ENCODE peak calls at places on chromosomes 7 and 10, in eight cellular contexts. L, I, T, V, Y, U, N and K are unnamed samples.
A peak's percentile ranks its signal among the peaks of the same experiment; 100 is the strongest.

GRCh38 chr10:14879055-14879800 is 562 bp downstream of the SUV39H2 start:
- DNase-seq in I (no peak), V (no peak), T (no peak), Y (peak; percentile 14), U (no peak), L (peak; percentile 26), N (peak; percentile 20), K (no peak)

GRCh38 chr10:72502581-72502980 is 123.3 kb downstream of the MICU1 start:
- DNase-seq in I (no peak), Y (no peak), N (peak; percentile 11), L (no peak), V (no peak), T (no peak), U (no peak), K (no peak)

GRCh38 chr7:142754681-142755575 is 5.7 kb downstream of the PRSS1 start:
- DNase-seq in U (no peak), T (no peak), Y (no peak), N (peak; percentile 50), I (peak; percentile 17), L (no peak), V (no peak), K (no peak)

GRCh38 chr7:103972779-103973434 is 16.6 kb downstream of the RELN start:
- DNase-seq in T (no peak), I (no peak), U (no peak), V (no peak), Y (no peak), L (no peak), N (no peak), K (no peak)

GRCh38 chr7:72298912-72299311 is 113.2 kb downstream of the CALN1 start:
- DNase-seq in N (no peak), L (no peak), V (no peak), U (no peak), T (no peak), Y (no peak), I (no peak), K (no peak)

GRCh38 chr7:154744226-154744860 is 258.6 kb downstream of the PAXIP1 start:
- DNase-seq in N (peak; percentile 25), U (no peak), I (no peak), Y (no peak), L (no peak), T (no peak), V (peak; percentile 57), K (no peak)

GRCh38 chr10:33900591-33900990 is 566.1 kb upstream of the NRP1 start:
- DNase-seq in Y (no peak), U (no peak), N (peak; percentile 54), I (peak; percentile 72), T (no peak), L (peak; percentile 76), V (no peak), K (no peak)

GRCh38 chr7:124724516-124725192 is 40.9 kb downstream of the GPR37 start:
- DNase-seq in I (no peak), N (no peak), Y (no peak), V (peak; percentile 53), T (no peak), L (no peak), U (no peak), K (no peak)

GRCh38 chr7:24139996-24140395 is 144.0 kb upstream of the NPY start:
- DNase-seq in V (no peak), U (no peak), N (no peak), I (no peak), T (no peak), L (no peak), Y (no peak), K (no peak)

GRCh38 chr7:1579481-1580421 is 9.9 kb upstream of the PSMG3 start:
- DNase-seq in U (no peak), I (peak; percentile 43), V (peak; percentile 48), Y (peak; percentile 23), L (peak; percentile 70), T (peak; percentile 91), N (peak; percentile 52), K (peak; percentile 83)

GRCh38 chr10:5604236-5604925 is 62.0 kb downstream of the ASB13 start:
- DNase-seq in N (no peak), L (no peak), T (peak; percentile 63), Y (no peak), I (no peak), U (no peak), V (no peak), K (no peak)

GRCh38 chr10:75739454-75740143 is 308.2 kb downstream of the LRMDA start:
- DNase-seq in N (no peak), T (no peak), V (no peak), L (no peak), Y (no peak), I (no peak), U (no peak), K (no peak)

GRCh38 chr10:70053212-70053895 is 708 bp downstream of the MACROH2A2 start:
- DNase-seq in V (no peak), L (peak; percentile 35), N (no peak), I (peak; percentile 23), T (peak; percentile 81), Y (no peak), U (no peak), K (no peak)